ENCODE peak calls at places on chromosomes 4 and X, in ten cellular contexts. W is SK-N-DZ; A is cardiac fibroblast; B is stimulated activated CD8-positive, alpha-beta memory T cell treated with anti-CD3 and anti-CD28 coated beads, Interleukin-4, amount 100 ng/mL, for 24 hours; G is CD4-positive, CD25-positive, alpha-beta regulatory T cell; J is GM12865; R is occipital lobe; Q is Kasumi-1; C is uterus; N is cardiac muscle cell. M is an unnamed sample.

GRCh38 chrX:84322083-84322827 is 134.3 kb upstream of the RPS6KA6 start:
- DNase-seq in W (no peak), A (no peak), B (no peak), G (no peak), J (no peak), R (no peak), Q (no peak), C (no peak), N (no peak), M (no peak)

GRCh38 chrX:56221101-56221500 is 11.1 kb upstream of the KLF8 start:
- DNase-seq in W (no peak), A (no peak), B (no peak), G (no peak), J (no peak), R (no peak), Q (no peak), C (no peak), N (no peak), M (no peak)

GRCh38 chr4:37706032-37706431 is 19.9 kb upstream of the RELL1 start:
- DNase-seq in W (no peak), A (no peak), B (no peak), G (no peak), J (no peak), R (no peak), Q (no peak), C (no peak), N (no peak), M (no peak)

GRCh38 chrX:14697453-14697852 is 168.1 kb downstream of the GLRA2 start:
- DNase-seq in W (peak; percentile 16), A (peak; percentile 8), B (peak; percentile 3), G (no peak), J (peak; percentile 40), R (no peak), Q (peak; percentile 0), C (no peak), N (peak; percentile 2), M (peak; percentile 19)

GRCh38 chr4:20493761-20494353 is 206.4 kb upstream of the PACRGL start:
- DNase-seq in W (no peak), A (peak; percentile 7), B (no peak), G (no peak), J (no peak), R (no peak), Q (no peak), C (no peak), N (no peak), M (no peak)

GRCh38 chr4:7498406-7499200 is 63.9 kb upstream of the PSAPL1 start:
- DNase-seq in W (no peak), A (no peak), B (no peak), G (no peak), J (no peak), R (no peak), Q (no peak), C (no peak), N (no peak), M (no peak)

GRCh38 chr4:44256414-44256813 is 192.2 kb downstream of the KCTD8 start:
- DNase-seq in W (peak; percentile 60), A (peak; percentile 1), B (no peak), G (no peak), J (no peak), R (no peak), Q (no peak), C (no peak), N (peak; percentile 4), M (peak; percentile 18)

GRCh38 chr4:146053901-146054300 is 115.3 kb upstream of the ZNF827 start:
- DNase-seq in W (no peak), A (no peak), B (no peak), G (no peak), J (no peak), R (no peak), Q (no peak), C (no peak), N (no peak), M (no peak)

GRCh38 chr4:8182858-8183725 is 16.0 kb upstream of the SH3TC1 start:
- DNase-seq in W (no peak), A (peak; percentile 89), B (no peak), G (no peak), J (no peak), R (no peak), Q (no peak), C (peak; percentile 72), N (no peak), M (no peak)

GRCh38 chr4:72507167-72507566 is 61.9 kb downstream of the ADAMTS3 start:
- DNase-seq in W (no peak), A (no peak), B (no peak), G (no peak), J (no peak), R (no peak), Q (no peak), C (no peak), N (no peak), M (no peak)

GRCh38 chr4:121958777-121959176 is 6.9 kb upstream of the TRPC3 start:
- DNase-seq in W (no peak), A (no peak), B (no peak), G (no peak), J (peak; percentile 10), R (no peak), Q (no peak), C (no peak), N (no peak), M (no peak)